ENCODE peak calls at places on chromosomes 6 and 20, in five cellular contexts. One of them, this sample, is unnamed.

GRCh38 chr6:106974999-106975698 is 620 bp upstream of the CD24 start:
- DNase-seq in WTC11: peak; percentile 73
- DNase-seq in globus pallidus: no peak
- DNase-seq in 8988T: peak; percentile 49
- DNase-seq in brain microvascular endothelial cell: no peak
- DNase-seq in this sample: peak; percentile 47

GRCh38 chr20:3763691-3764601 is 3.6 kb downstream of the ADISSP start:
- DNase-seq in WTC11: no peak
- DNase-seq in globus pallidus: no peak
- DNase-seq in 8988T: no peak
- DNase-seq in brain microvascular endothelial cell: no peak
- DNase-seq in this sample: no peak

GRCh38 chr6:45592991-45593390 is 215.3 kb upstream of the SUPT3H start:
- DNase-seq in WTC11: no peak
- DNase-seq in globus pallidus: no peak
- DNase-seq in 8988T: no peak
- DNase-seq in brain microvascular endothelial cell: no peak
- DNase-seq in this sample: no peak

GRCh38 chr6:135630789-135631376 is 133.3 kb upstream of the AHI1 start:
- DNase-seq in WTC11: no peak
- DNase-seq in globus pallidus: no peak
- DNase-seq in 8988T: no peak
- DNase-seq in brain microvascular endothelial cell: peak; percentile 15
- DNase-seq in this sample: no peak

GRCh38 chr6:151784441-151785214 is 22.9 kb upstream of the ESR1 start:
- DNase-seq in WTC11: no peak
- DNase-seq in globus pallidus: no peak
- DNase-seq in 8988T: no peak
- DNase-seq in brain microvascular endothelial cell: no peak
- DNase-seq in this sample: no peak

GRCh38 chr6:75941509-75941908 is 131.0 kb downstream of the IMPG1 start:
- DNase-seq in WTC11: no peak
- DNase-seq in globus pallidus: no peak
- DNase-seq in 8988T: no peak
- DNase-seq in brain microvascular endothelial cell: no peak
- DNase-seq in this sample: no peak

GRCh38 chr20:32911355-32911754 is 52.6 kb downstream of the EFCAB8 start:
- DNase-seq in WTC11: no peak
- DNase-seq in globus pallidus: no peak
- DNase-seq in 8988T: no peak
- DNase-seq in brain microvascular endothelial cell: no peak
- DNase-seq in this sample: no peak

GRCh38 chr6:25193865-25194679 is 85.1 kb upstream of the CARMIL1 start:
- DNase-seq in WTC11: no peak
- DNase-seq in globus pallidus: no peak
- DNase-seq in 8988T: no peak
- DNase-seq in brain microvascular endothelial cell: no peak
- DNase-seq in this sample: no peak

GRCh38 chr6:90502866-90503407 is 83.9 kb downstream of the MAP3K7 start:
- DNase-seq in WTC11: no peak
- DNase-seq in globus pallidus: no peak
- DNase-seq in 8988T: no peak
- DNase-seq in brain microvascular endothelial cell: peak; percentile 20
- DNase-seq in this sample: peak; percentile 18

GRCh38 chr6:105594272-105594671 is 191.4 kb upstream of the PREP start:
- DNase-seq in WTC11: no peak
- DNase-seq in globus pallidus: no peak
- DNase-seq in 8988T: no peak
- DNase-seq in brain microvascular endothelial cell: no peak
- DNase-seq in this sample: no peak

GRCh38 chr6:151807513-151808330 is at the start of gene ESR1:
- DNase-seq in WTC11: peak; percentile 71
- DNase-seq in globus pallidus: no peak
- DNase-seq in 8988T: no peak
- DNase-seq in brain microvascular endothelial cell: peak; percentile 15
- DNase-seq in this sample: no peak

GRCh38 chr20:44218441-44218840 is 7.9 kb upstream of the OSER1 start:
- DNase-seq in WTC11: no peak
- DNase-seq in globus pallidus: no peak
- DNase-seq in 8988T: no peak
- DNase-seq in brain microvascular endothelial cell: no peak
- DNase-seq in this sample: no peak

GRCh38 chr6:45478235-45478634 is 100.5 kb upstream of the SUPT3H start:
- DNase-seq in WTC11: no peak
- DNase-seq in globus pallidus: no peak
- DNase-seq in 8988T: no peak
- DNase-seq in brain microvascular endothelial cell: no peak
- DNase-seq in this sample: no peak

GRCh38 chr6:157215702-157216101 is 107.6 kb downstream of the TMEM242 start:
- DNase-seq in WTC11: no peak
- DNase-seq in globus pallidus: no peak
- DNase-seq in 8988T: no peak
- DNase-seq in brain microvascular endothelial cell: no peak
- DNase-seq in this sample: no peak

GRCh38 chr20:50701055-50701963 is 10.0 kb upstream of the RIPOR3 start:
- DNase-seq in WTC11: no peak
- DNase-seq in globus pallidus: no peak
- DNase-seq in 8988T: no peak
- DNase-seq in brain microvascular endothelial cell: no peak
- DNase-seq in this sample: no peak

GRCh38 chr6:97394160-97394748 is 111.2 kb upstream of the MMS22L start:
- DNase-seq in WTC11: peak; percentile 31
- DNase-seq in globus pallidus: peak; percentile 70
- DNase-seq in 8988T: no peak
- DNase-seq in brain microvascular endothelial cell: peak; percentile 52
- DNase-seq in this sample: peak; percentile 19